ENCODE peak calls at places on chromosomes 13 and 19, in six cellular contexts. D, U, G, X, I and M are unnamed samples.

GRCh38 chr19:34972163-34972705 is 8.2 kb upstream of the ZNF792 start:
- DNase-seq in D (no peak), U (no peak), G (no peak), X (peak), I (no peak), M (no peak)

GRCh38 chr19:56566904-56567273 is 379 bp upstream of the ZNF470 start:
- DNase-seq in D (no peak), U (no peak), G (no peak), X (peak), I (no peak), M (no peak)

GRCh38 chr13:24923305-24923640 is 159.3 kb downstream of the RNF17 start:
- DNase-seq in D (peak), U (no peak), G (no peak), X (no peak), I (peak), M (peak)

GRCh38 chr19:16325671-16326400 is 1.2 kb downstream of the KLF2 start:
- DNase-seq in D (no peak), U (no peak), G (peak), X (no peak), I (no peak), M (peak)

GRCh38 chr13:27821566-27821965 is 29.3 kb downstream of the GSX1 start:
- DNase-seq in D (peak), U (no peak), G (no peak), X (no peak), I (no peak), M (peak)

GRCh38 chr19:46863818-46864629 is 3.2 kb downstream of the ARHGAP35 start:
- DNase-seq in D (peak), U (no peak), G (no peak), X (peak), I (peak), M (peak)

GRCh38 chr19:45419895-45420294 is 3.8 kb downstream of the ERCC1 start:
- DNase-seq in D (no peak), U (no peak), G (no peak), X (no peak), I (no peak), M (no peak)

GRCh38 chr19:33279430-33280350 is 22.6 kb downstream of the CEBPA start:
- DNase-seq in D (no peak), U (no peak), G (no peak), X (no peak), I (no peak), M (no peak)

GRCh38 chr13:21871919-21872318 is 201.0 kb downstream of the FGF9 start:
- DNase-seq in D (no peak), U (no peak), G (no peak), X (no peak), I (no peak), M (no peak)

GRCh38 chr19:54312436-54313362 is at the start of gene LILRA5:
- DNase-seq in D (no peak), U (no peak), G (no peak), X (no peak), I (no peak), M (no peak)

GRCh38 chr19:46916971-46917370 is 56.2 kb downstream of the ARHGAP35 start:
- DNase-seq in D (no peak), U (no peak), G (no peak), X (no peak), I (no peak), M (no peak)

GRCh38 chr19:54650108-54650666 is 12.6 kb upstream of the LILRB4 start:
- DNase-seq in D (no peak), U (no peak), G (no peak), X (no peak), I (no peak), M (no peak)

GRCh38 chr13:46071590-46072249 is 19.2 kb upstream of the ZC3H13 start:
- DNase-seq in D (no peak), U (no peak), G (no peak), X (no peak), I (no peak), M (no peak)

GRCh38 chr19:38891791-38892190 is 7.6 kb downstream of the SIRT2 start:
- DNase-seq in D (no peak), U (no peak), G (no peak), X (peak), I (no peak), M (no peak)

GRCh38 chr13:75514080-75515040 is 23.3 kb downstream of the COMMD6 start:
- DNase-seq in D (peak), U (peak), G (no peak), X (no peak), I (no peak), M (peak)